ENCODE peak calls at places on chromosomes 11 and 22, in six cellular contexts. Z is neural progenitor cell, S is HCT116, J is PC-3, V is GM23248, R is GM23338. E is an unnamed sample. For H3K79me2, the result is how much of the 10 kb centered on the place peaks cover.

GRCh38 chr11:44031549-44031948 is 16.2 kb upstream of the ACCSL start:
- DNase-seq in Z (no peak), S (no peak), J (no peak), V (no peak), R (no peak), E (no peak)

GRCh38 chr11:86230921-86231320 is 13.6 kb upstream of the EED start:
- DNase-seq in Z (no peak), S (no peak), J (peak), V (peak), R (no peak), E (no peak)

GRCh38 chr22:50507421-50507990 is at the start of gene LMF2:
- DNase-seq in Z (no peak), S (no peak), J (peak), V (peak), R (peak), E (peak)

GRCh38 chr11:11267312-11267711 is 85.7 kb downstream of the CSNK2A3 start:
- DNase-seq in Z (no peak), S (no peak), J (peak), V (no peak), R (no peak), E (no peak)

GRCh38 chr22:30742291-30743256 is 47.9 kb downstream of the OSBP2 start:
- DNase-seq in Z (no peak), S (no peak), J (no peak), V (peak), R (no peak), E (no peak)

GRCh38 chr22:40033586-40034380 is 39.0 kb downstream of the FAM83F start:
- DNase-seq in Z (no peak), S (no peak), J (no peak), V (no peak), R (no peak), E (no peak)

GRCh38 chr22:46084943-46085830 is 65.1 kb upstream of the PPARA start:
- DNase-seq in Z (no peak), S (no peak), J (peak), V (peak), R (no peak), E (no peak)

GRCh38 chr11:35909866-35910265 is 34.0 kb upstream of the LDLRAD3 start:
- DNase-seq in Z (no peak), S (no peak), J (no peak), V (no peak), R (no peak), E (no peak)

GRCh38 chr11:94043241-94043640 is 22.1 kb downstream of the HEPHL1 start:
- DNase-seq in Z (no peak), S (no peak), J (no peak), V (no peak), R (no peak), E (no peak)

GRCh38 chr22:38187413-38188212 is 6.0 kb upstream of the PLA2G6 start:
- DNase-seq in Z (no peak), S (no peak), J (peak), V (no peak), R (no peak), E (no peak)

GRCh38 chr11:78535027-78535426 is 39.6 kb downstream of the NARS2 start:
- DNase-seq in Z (no peak), S (no peak), J (no peak), V (no peak), R (no peak), E (no peak)

GRCh38 chr11:57249384-57250319 is 12.6 kb upstream of the APLNR start:
- DNase-seq in Z (peak), S (peak), J (peak), V (peak), R (peak), E (peak)

GRCh38 chr11:113014731-113015455 is 53.7 kb downstream of the NCAM1 start:
- DNase-seq in Z (no peak), S (no peak), J (no peak), V (peak), R (peak), E (no peak)

GRCh38 chr11:9936754-9937153 is 272.9 kb downstream of the SWAP70 start:
- DNase-seq in Z (no peak), S (no peak), J (no peak), V (peak), R (no peak), E (no peak)

GRCh38 chr22:38080847-38081635 is 2.9 kb downstream of the SLC16A8 start:
- DNase-seq in Z (peak), S (no peak), J (peak), V (peak), R (peak), E (no peak)

GRCh38 chr11:10900686-10901415 is 43.0 kb upstream of the ZBED5 start:
- DNase-seq in Z (no peak), S (no peak), J (peak), V (peak), R (no peak), E (no peak)

GRCh38 chr11:72389116-72389515 is 45.2 kb downstream of the CLPB start:
- DNase-seq in Z (no peak), S (no peak), J (peak), V (no peak), R (no peak), E (no peak)

GRCh38 chr22:43891360-43892182 is at the start of gene PNPLA5:
- DNase-seq in Z (peak), S (no peak), J (no peak), V (peak), R (peak), E (no peak)

GRCh38 chr11:76654310-76654851 is 16.2 kb downstream of the LRRC32 start:
- DNase-seq in Z (no peak), S (no peak), J (no peak), V (peak), R (no peak), E (no peak)

GRCh38 chr22:29734429-29734828 is 14.6 kb downstream of the CABP7 start:
- DNase-seq in Z (no peak), S (no peak), J (no peak), V (no peak), R (no peak), E (no peak)

GRCh38 chr11:38646382-38646781 is 2048.3 kb upstream of the RAG2 start:
- DNase-seq in Z (no peak), S (no peak), J (no peak), V (no peak), R (no peak), E (no peak)

GRCh38 chr22:49326558-49326957 is 501.1 kb downstream of the BRD1 start:
- DNase-seq in Z (no peak), S (no peak), J (no peak), V (no peak), R (no peak), E (no peak)

GRCh38 chr22:29325785-29326315 is 10.4 kb upstream of the RASL10A start:
- DNase-seq in Z (no peak), S (no peak), J (no peak), V (no peak), R (no peak), E (no peak)

GRCh38 chr11:72760543-72761400 is 8.6 kb upstream of the ARAP1 start:
- DNase-seq in Z (no peak), S (no peak), J (no peak), V (peak), R (no peak), E (no peak)

GRCh38 chr11:83025267-83025704 is 46.4 kb downstream of the RAB30 start:
- DNase-seq in Z (no peak), S (no peak), J (peak), V (no peak), R (peak), E (no peak)

GRCh38 chr22:36165161-36165560 is 4.6 kb upstream of the APOL3 start:
- DNase-seq in Z (no peak), S (no peak), J (no peak), V (no peak), R (no peak), E (no peak)

GRCh38 chr22:30969532-30970355 is 679 bp downstream of the TUG1 start:
- DNase-seq in Z (no peak), S (no peak), J (peak), V (peak), R (peak), E (peak)

GRCh38 chr11:9047986-9048522 is 43.3 kb downstream of the SCUBE2 start:
- DNase-seq in Z (peak), S (no peak), J (no peak), V (peak), R (peak), E (no peak)

GRCh38 chr11:114738954-114739353 is 60.6 kb downstream of the NXPE2 start:
- DNase-seq in Z (peak), S (peak), J (peak), V (peak), R (peak), E (peak)

GRCh38 chr11:106463796-106464201 is 386.3 kb downstream of the AASDHPPT start:
- DNase-seq in Z (no peak), S (no peak), J (peak), V (no peak), R (no peak), E (no peak)

GRCh38 chr11:65894034-65894591 is 3.6 kb downstream of the CCDC85B start:
- DNase-seq in Z (no peak), S (no peak), J (peak), V (no peak), R (no peak), E (peak)

GRCh38 chr11:31824791-31825452 is 13.8 kb upstream of the PAX6 start:
- DNase-seq in Z (peak), S (no peak), J (no peak), V (no peak), R (peak), E (no peak)

GRCh38 chr22:48883211-48883960 is 944.3 kb downstream of the BRD1 start:
- DNase-seq in Z (no peak), S (no peak), J (no peak), V (no peak), R (no peak), E (no peak)

GRCh38 chr22:31243339-31244043 is 31.4 kb downstream of the LIMK2 start:
- DNase-seq in Z (no peak), S (peak), J (peak), V (peak), R (no peak), E (no peak)

GRCh38 chr22:47618180-47618579 is 855.7 kb downstream of the TBC1D22A start:
- DNase-seq in Z (no peak), S (no peak), J (no peak), V (no peak), R (no peak), E (no peak)

GRCh38 chr22:31148953-31149627 is 8.8 kb upstream of the PLA2G3 start:
- DNase-seq in Z (peak), S (peak), J (peak), V (peak), R (peak), E (peak)

GRCh38 chr11:68977781-68978625 is 2.8 kb downstream of the MRGPRD start:
- DNase-seq in Z (no peak), S (no peak), J (no peak), V (no peak), R (no peak), E (no peak)

GRCh38 chr22:49586244-49586748 is 241.4 kb downstream of the BRD1 start:
- DNase-seq in Z (no peak), S (no peak), J (peak), V (peak), R (no peak), E (no peak)

GRCh38 chr11:102187416-102188125 is 77.3 kb downstream of the YAP1 start:
- DNase-seq in Z (no peak), S (no peak), J (no peak), V (peak), R (no peak), E (no peak)

GRCh38 chr11:102179366-102179765 is 69.1 kb downstream of the YAP1 start:
- DNase-seq in Z (no peak), S (no peak), J (no peak), V (no peak), R (peak), E (no peak)

GRCh38 chr11:102186836-102187235 is 76.6 kb downstream of the YAP1 start:
- DNase-seq in Z (peak), S (no peak), J (no peak), V (peak), R (peak), E (no peak)

DNA sequence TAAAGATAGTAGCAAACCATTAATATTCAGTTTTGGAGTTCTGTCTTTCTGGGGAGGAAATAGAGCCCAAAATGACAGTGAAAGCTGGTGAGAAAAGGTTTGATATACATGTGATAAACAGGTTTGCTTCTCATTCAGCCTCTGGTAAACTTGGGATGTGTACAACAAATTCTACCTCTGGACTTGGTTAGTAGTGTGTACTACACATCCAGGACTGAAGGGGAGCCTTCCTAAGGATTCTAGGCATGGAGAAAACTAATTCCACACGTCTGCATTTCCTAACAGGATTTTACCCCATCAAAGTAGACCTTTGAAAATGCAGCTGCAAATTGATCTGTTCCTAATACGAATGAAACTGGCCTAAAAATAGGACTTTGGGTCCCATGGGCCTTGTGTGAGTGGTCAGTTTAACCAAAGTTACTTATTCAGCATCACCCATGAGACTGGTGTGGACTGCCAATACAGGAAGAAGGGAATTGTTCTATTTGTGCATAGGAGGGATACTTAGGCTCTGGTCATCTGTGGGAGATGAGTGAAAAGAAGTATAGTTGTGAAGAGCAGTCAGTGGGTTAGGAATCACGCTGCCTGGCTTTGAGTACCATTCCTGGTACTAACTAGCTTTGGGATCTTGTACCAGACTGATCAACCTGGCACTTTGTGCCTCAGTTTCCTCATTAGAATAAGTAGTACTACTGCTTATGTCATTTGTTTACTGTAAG is 74.2 kb downstream of the YAP1 start:
- DNase-seq in Z (no peak), S (no peak), J (no peak), V (no peak), R (no peak), E (no peak)
- H3K79me2 ChIP-seq in Z (under half), S (half or more), J (under half), V (half or more), R (half or more), E (under half)

GRCh38 chr11:126118806-126119205 is 56.1 kb upstream of the CDON start:
- DNase-seq in Z (no peak), S (no peak), J (no peak), V (no peak), R (no peak), E (no peak)

GRCh38 chr11:126124284-126124683 is 61.6 kb upstream of the CDON start:
- DNase-seq in Z (no peak), S (no peak), J (no peak), V (no peak), R (no peak), E (no peak)

GRCh38 chr11:126123686-126124085 is 61.0 kb upstream of the CDON start:
- DNase-seq in Z (no peak), S (no peak), J (peak), V (no peak), R (no peak), E (no peak)

GRCh38 chr11:126122863-126123262 is 60.2 kb upstream of the CDON start:
- DNase-seq in Z (no peak), S (no peak), J (no peak), V (peak), R (no peak), E (no peak)

DNA sequence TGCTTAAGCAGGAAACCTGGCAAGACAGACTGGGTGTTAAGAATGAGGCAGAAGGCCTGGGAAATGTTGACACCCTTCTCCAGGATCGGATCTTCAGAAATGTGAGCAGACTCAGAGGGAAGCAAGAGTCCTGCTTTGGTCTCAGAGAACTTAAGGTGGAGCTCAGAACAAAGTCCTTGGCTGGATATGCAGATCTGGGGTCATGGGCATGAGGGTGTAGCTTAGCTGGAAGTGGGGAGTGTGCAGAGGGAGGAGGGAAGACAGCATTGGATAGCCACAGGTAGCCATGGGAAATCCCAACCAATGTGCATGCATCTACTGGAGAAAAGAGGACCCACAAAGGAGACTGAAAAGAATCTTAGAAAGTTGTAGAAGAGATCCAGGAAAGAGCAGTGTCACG is 58.6 kb upstream of the CDON start:
- DNase-seq in Z (no peak), S (no peak), J (no peak), V (no peak), R (no peak), E (no peak)
- TF ChIP-seq EZH2phosphoT487 in Z (no peak), S (no peak), J (no peak), V (no peak), R (no peak), E (no peak)

DNA sequence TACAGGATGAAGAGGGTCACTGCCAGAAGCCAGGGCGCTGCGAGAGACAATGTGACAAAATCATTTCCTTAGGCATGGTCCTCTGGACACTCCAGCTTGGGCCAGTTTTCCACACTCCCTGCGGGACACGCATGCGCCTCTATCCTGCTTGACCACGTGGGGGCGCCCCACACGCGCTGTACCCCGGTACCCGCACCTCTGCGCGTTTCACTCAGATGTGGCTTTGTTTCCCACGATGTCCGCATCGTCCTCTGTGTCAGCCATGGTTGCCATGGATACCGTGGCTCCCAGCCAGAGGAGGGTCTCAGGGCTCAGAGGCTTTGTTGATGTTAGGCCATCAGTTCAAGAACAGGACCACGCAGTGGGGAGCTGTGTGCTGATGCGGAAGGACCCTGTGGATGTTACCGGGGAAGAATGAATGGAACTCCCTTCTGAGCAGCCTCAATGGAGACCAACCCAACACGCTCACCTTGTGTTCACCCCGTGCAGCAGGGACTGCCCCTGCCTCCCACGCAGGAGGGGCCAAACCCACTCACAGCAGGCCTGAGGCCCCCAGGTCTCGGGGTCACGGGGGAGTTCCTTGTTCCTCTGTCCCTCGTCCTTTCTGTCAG is 101.1 kb upstream of the SLC22A12 start:
- DNase-seq in Z (peak), S (peak), J (peak), V (peak), R (peak), E (peak)
- H3K79me2 ChIP-seq in Z (under half), S (under half), J (under half), V (under half), R (under half), E (under half)

DNA sequence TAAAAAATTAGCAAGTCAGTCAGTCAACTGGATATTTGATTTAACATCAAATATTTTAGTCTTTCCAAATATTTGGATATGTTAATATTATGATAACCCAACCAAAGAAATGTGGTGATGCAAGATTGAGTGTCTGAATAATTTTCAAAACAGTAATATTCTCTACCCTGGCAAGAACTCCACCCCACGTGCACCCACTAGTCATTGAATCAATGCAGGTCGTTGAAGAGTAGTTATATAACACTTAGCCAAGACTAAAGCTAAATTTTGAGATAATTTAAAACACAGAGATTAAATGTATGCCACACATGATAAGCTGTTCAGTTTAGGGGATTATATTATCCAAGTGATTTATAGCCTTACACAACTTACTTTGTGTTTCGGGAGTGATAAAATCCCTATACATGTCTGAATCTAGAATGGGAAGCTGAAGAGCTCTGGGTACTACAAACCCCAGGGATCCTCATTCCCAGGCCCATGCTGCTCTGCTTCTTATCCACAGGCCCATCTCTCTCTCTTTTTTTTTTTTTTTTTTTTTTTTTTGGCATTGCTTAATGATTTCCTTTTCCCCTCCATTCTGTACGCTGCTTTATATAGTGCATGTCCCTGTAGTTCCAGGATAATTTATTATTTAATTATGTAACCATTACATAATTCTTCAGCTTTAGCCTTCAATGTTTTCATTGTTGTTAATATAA is 392.9 kb downstream of the NTM start:
- DNase-seq in Z (no peak), S (no peak), J (no peak), V (no peak), R (no peak), E (no peak)
- TF ChIP-seq EZH2phosphoT487 in Z (no peak), S (no peak), J (no peak), V (no peak), R (no peak), E (no peak)

GRCh38 chr11:126359431-126360048 is 4.1 kb downstream of the ST3GAL4 start:
- DNase-seq in Z (no peak), S (no peak), J (no peak), V (peak), R (no peak), E (no peak)
- H3K79me2 ChIP-seq in Z (under half), S (under half), J (half or more), V (half or more), R (under half), E (under half)

E was measured in OCI-LY7.